ENCODE peak calls at places on chromosomes 1 and 21, in seven cellular contexts. O is tibial artery, V is adrenal gland, X is foreskin fibroblast, U is mammary epithelial cell, H is right atrium auricular region, Q is BJ. Y is an unnamed sample.

GRCh38 chr1:67889940-67890567 is 56.8 kb upstream of the GNG12 start:
- DNase-seq in O (no peak), V (peak), X (peak), U (peak), H (no peak), Q (peak), Y (peak)

GRCh38 chr21:45011911-45012660 is 62.3 kb upstream of the ADARB1 start:
- DNase-seq in O (peak), V (peak), X (peak), U (peak), H (no peak), Q (peak), Y (peak)

GRCh38 chr21:34819357-34819999 is 150.7 kb downstream of the CLIC6 start:
- DNase-seq in O (no peak), V (no peak), X (no peak), U (no peak), H (no peak), Q (no peak), Y (no peak)

GRCh38 chr1:111990026-111990877 is 784 bp upstream of the KCND3 start:
- DNase-seq in O (peak), V (peak), X (peak), U (peak), H (no peak), Q (no peak), Y (peak)

GRCh38 chr1:9651220-9651564 is 339 bp upstream of the PIK3CD start:
- DNase-seq in O (no peak), V (no peak), X (no peak), U (no peak), H (no peak), Q (no peak), Y (no peak)

GRCh38 chr21:41783476-41784150 is 16.8 kb upstream of the RIPK4 start:
- DNase-seq in O (no peak), V (no peak), X (no peak), U (peak), H (no peak), Q (peak), Y (no peak)

GRCh38 chr1:17347769-17348592 is 24.0 kb upstream of the PADI6 start:
- DNase-seq in O (no peak), V (no peak), X (peak), U (peak), H (no peak), Q (no peak), Y (peak)

GRCh38 chr1:42128984-42129383 is 24.2 kb upstream of the GUCA2B start:
- DNase-seq in O (no peak), V (no peak), X (no peak), U (no peak), H (no peak), Q (no peak), Y (no peak)

GRCh38 chr1:226648421-226648820 is 90.7 kb downstream of the ITPKB start:
- DNase-seq in O (no peak), V (no peak), X (no peak), U (no peak), H (no peak), Q (no peak), Y (no peak)

GRCh38 chr1:40532844-40533424 is 1.5 kb downstream of the ZNF684 start:
- DNase-seq in O (no peak), V (no peak), X (peak), U (peak), H (no peak), Q (no peak), Y (peak)

GRCh38 chr1:111648826-111649225 is 29.2 kb downstream of the RAP1A start:
- DNase-seq in O (no peak), V (peak), X (no peak), U (no peak), H (no peak), Q (no peak), Y (no peak)

GRCh38 chr1:110634455-110635281 is 28.5 kb upstream of the KCNA2 start:
- DNase-seq in O (peak), V (peak), X (peak), U (peak), H (peak), Q (no peak), Y (peak)

GRCh38 chr21:15005391-15005790 is 59.4 kb downstream of the NRIP1 start:
- DNase-seq in O (no peak), V (peak), X (no peak), U (no peak), H (no peak), Q (no peak), Y (no peak)

GRCh38 chr1:232549998-232550397 is 79.9 kb downstream of the SIPA1L2 start:
- DNase-seq in O (no peak), V (no peak), X (no peak), U (no peak), H (no peak), Q (no peak), Y (no peak)

GRCh38 chr1:202834771-202835547 is 24.2 kb downstream of the PCAT6 start:
- DNase-seq in O (no peak), V (no peak), X (no peak), U (peak), H (no peak), Q (no peak), Y (no peak)

GRCh38 chr1:111726311-111726710 is 12.9 kb downstream of the INKA2 start:
- DNase-seq in O (no peak), V (no peak), X (no peak), U (no peak), H (no peak), Q (no peak), Y (no peak)

GRCh38 chr21:39313457-39314154 is at the start of gene BRWD1:
- DNase-seq in O (peak), V (peak), X (peak), U (peak), H (peak), Q (no peak), Y (peak)

GRCh38 chr1:97770376-97770775 is 150.5 kb downstream of the DPYD start:
- DNase-seq in O (no peak), V (no peak), X (no peak), U (no peak), H (no peak), Q (no peak), Y (peak)

GRCh38 chr1:67317803-67318202 is 10.1 kb downstream of the IL12RB2 start:
- DNase-seq in O (no peak), V (no peak), X (no peak), U (no peak), H (no peak), Q (no peak), Y (no peak)

GRCh38 chr1:5728956-5729355 is 263.3 kb downstream of the NPHP4 start:
- DNase-seq in O (no peak), V (no peak), X (no peak), U (no peak), H (no peak), Q (no peak), Y (no peak)

GRCh38 chr1:243718893-243719292 is 131.2 kb downstream of the AKT3 start:
- DNase-seq in O (no peak), V (no peak), X (peak), U (peak), H (no peak), Q (peak), Y (peak)

GRCh38 chr1:50289495-50289894 is 133.7 kb downstream of the DMRTA2 start:
- DNase-seq in O (no peak), V (no peak), X (no peak), U (no peak), H (no peak), Q (no peak), Y (no peak)

GRCh38 chr1:36251794-36252481 is 27.7 kb downstream of the THRAP3 start:
- DNase-seq in O (no peak), V (no peak), X (no peak), U (no peak), H (no peak), Q (no peak), Y (no peak)

GRCh38 chr1:168879906-168880734 is 151.1 kb upstream of the DPT start:
- DNase-seq in O (no peak), V (no peak), X (no peak), U (peak), H (no peak), Q (no peak), Y (peak)

GRCh38 chr1:209881271-209882018 is 53.7 kb downstream of the UTP25 start:
- DNase-seq in O (no peak), V (no peak), X (no peak), U (no peak), H (no peak), Q (no peak), Y (no peak)

GRCh38 chr1:25031966-25032667 is 102.0 kb upstream of the RUNX3 start:
- DNase-seq in O (no peak), V (no peak), X (no peak), U (no peak), H (no peak), Q (no peak), Y (peak)

GRCh38 chr1:245440933-245441332 is 286.1 kb downstream of the KIF26B start:
- DNase-seq in O (no peak), V (no peak), X (no peak), U (no peak), H (no peak), Q (no peak), Y (no peak)

GRCh38 chr1:15343729-15344128 is 66.0 kb upstream of the EFHD2 start:
- DNase-seq in O (peak), V (peak), X (peak), U (no peak), H (no peak), Q (no peak), Y (peak)

GRCh38 chr1:57218487-57219079 is 205.3 kb downstream of the DAB1 start:
- DNase-seq in O (no peak), V (no peak), X (no peak), U (no peak), H (no peak), Q (no peak), Y (no peak)

GRCh38 chr1:22114083-22115012 is 28.5 kb downstream of the WNT4 start:
- DNase-seq in O (no peak), V (no peak), X (peak), U (no peak), H (no peak), Q (no peak), Y (peak)

GRCh38 chr1:15945011-15945831 is 30.7 kb downstream of the ZBTB17 start:
- DNase-seq in O (no peak), V (peak), X (no peak), U (no peak), H (no peak), Q (no peak), Y (no peak)

GRCh38 chr1:68121536-68121935 is 71.1 kb upstream of the DIRAS3 start:
- DNase-seq in O (no peak), V (peak), X (peak), U (peak), H (no peak), Q (no peak), Y (peak)

GRCh38 chr1:199913313-199913712 is 114.2 kb upstream of the NR5A2 start:
- DNase-seq in O (no peak), V (no peak), X (no peak), U (no peak), H (no peak), Q (no peak), Y (no peak)

GRCh38 chr1:1989102-1989542 is 14.5 kb downstream of the CFAP74 start:
- DNase-seq in O (no peak), V (peak), X (no peak), U (peak), H (peak), Q (no peak), Y (peak)

DNA sequence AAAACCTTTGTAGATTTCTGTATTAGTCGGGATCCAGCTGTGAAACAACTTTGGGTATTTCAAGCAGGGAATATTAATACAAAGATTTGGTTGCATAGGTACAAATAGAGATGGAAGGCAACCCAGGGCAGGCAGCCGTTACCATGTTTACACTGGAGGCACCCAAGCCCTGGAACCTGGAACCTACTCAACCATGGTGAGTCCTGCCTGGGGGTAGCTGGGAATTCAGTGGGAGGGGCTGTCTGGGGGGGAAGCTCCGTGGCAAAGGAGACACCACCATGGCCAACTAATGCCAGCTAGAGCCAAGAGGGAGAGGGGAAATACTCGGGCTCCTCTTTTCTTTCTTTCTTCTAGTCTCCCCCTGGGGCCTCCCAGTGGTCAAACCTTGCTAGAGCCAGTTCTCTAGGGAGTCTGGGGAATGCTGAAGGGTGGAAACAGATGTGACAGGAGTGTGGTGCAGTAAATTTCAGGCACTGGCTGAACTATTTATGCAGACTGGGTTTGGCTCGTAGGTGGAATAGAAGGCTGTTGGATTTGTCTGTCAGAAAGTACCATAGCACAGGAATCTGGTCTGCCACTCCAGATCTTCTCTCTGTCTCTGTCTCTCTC is 91.9 kb upstream of the CACNA1E start:
- DNase-seq in O (no peak), V (no peak), X (no peak), U (no peak), H (no peak), Q (no peak), Y (no peak)
- TF ChIP-seq CTCF in O (no peak), V (no peak), X (no peak), U (no peak), H (no peak), Q (no peak), Y (no peak)

GRCh38 chr1:3610165-3610822 is 1.0 kb downstream of the MEGF6 start:
- DNase-seq in O (no peak), V (no peak), X (no peak), U (no peak), H (no peak), Q (no peak), Y (peak)
- H3K4me3 ChIP-seq in O (peak), V (no peak), X (no peak), U (no peak), H (no peak), Q (no peak), Y (no peak)

GRCh38 chr1:162229534-162229933 is 147.1 kb downstream of the SPATA46 start:
- DNase-seq in O (no peak), V (no peak), X (no peak), U (no peak), H (no peak), Q (no peak), Y (no peak)

GRCh38 chr1:162228586-162228985 is 148.1 kb downstream of the SPATA46 start:
- DNase-seq in O (no peak), V (no peak), X (no peak), U (no peak), H (no peak), Q (no peak), Y (no peak)

GRCh38 chr1:162232034-162232433 is 144.6 kb downstream of the SPATA46 start:
- DNase-seq in O (no peak), V (no peak), X (no peak), U (no peak), H (no peak), Q (no peak), Y (no peak)

GRCh38 chr1:162230517-162230916 is 146.1 kb downstream of the SPATA46 start:
- DNase-seq in O (no peak), V (no peak), X (no peak), U (no peak), H (no peak), Q (no peak), Y (no peak)

GRCh38 chr1:162230096-162230495 is 146.6 kb downstream of the SPATA46 start:
- DNase-seq in O (no peak), V (peak), X (no peak), U (no peak), H (no peak), Q (no peak), Y (peak)
- TF ChIP-seq CTCF in O (no peak), V (peak), X (no peak), U (no peak), H (peak), Q (no peak), Y (no peak)

GRCh38 chr1:64539808-64540207 is 69.9 kb downstream of the CACHD1 start:
- DNase-seq in O (peak), V (peak), X (peak), U (no peak), H (peak), Q (no peak), Y (peak)
- H3K4me3 ChIP-seq in O (no peak), V (no peak), X (peak), U (no peak), H (no peak), Q (no peak), Y (no peak)

GRCh38 chr1:61092643-61093042 is 10.3 kb downstream of the NFIA start:
- DNase-seq in O (no peak), V (no peak), X (no peak), U (no peak), H (no peak), Q (no peak), Y (no peak)
- TF ChIP-seq CTCF in O (no peak), V (no peak), X (no peak), U (no peak), H (no peak), Q (no peak), Y (no peak)

GRCh38 chr1:161432091-161432490 is 64.4 kb upstream of the CFAP126 start:
- DNase-seq in O (no peak), V (no peak), X (no peak), U (peak), H (no peak), Q (no peak), Y (no peak)

DNA sequence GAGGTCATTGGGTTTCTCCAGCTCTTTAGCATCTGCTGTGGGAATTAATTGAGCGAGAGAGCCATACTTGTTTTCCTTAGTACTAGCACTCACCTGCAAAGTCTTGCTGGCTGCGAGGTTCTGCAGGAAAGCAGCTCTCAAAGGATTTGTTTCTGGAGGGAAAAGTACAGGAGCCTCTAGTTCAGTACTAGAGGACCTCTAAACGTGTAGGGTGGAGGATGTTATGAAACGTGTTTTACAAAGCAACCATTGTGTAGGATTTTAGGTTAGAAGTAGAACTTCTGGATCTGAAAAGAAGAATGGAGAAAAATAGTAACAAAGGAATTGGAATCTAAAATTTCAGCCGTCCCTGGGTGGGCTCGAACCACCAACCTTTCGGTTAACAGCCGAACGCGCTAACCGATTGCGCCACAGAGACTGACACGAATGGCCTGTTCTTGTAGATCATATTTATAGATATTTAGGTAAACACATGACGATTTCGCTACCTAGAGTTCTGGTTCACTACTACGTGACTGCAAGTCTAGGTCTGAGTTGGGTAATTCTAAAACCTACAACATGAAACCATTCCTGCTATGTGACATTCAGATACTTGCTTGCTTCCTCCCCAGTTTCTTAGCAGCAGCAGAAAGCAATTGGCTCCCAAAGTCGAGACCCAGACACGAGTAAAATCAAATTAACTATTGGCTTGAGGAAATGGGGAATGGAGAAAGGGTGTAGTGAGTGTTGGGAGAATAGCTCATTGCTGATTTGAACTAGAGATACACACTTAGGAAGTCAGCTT is 60.2 kb upstream of the CFAP126 start:
- DNase-seq in O (no peak), V (no peak), X (peak), U (peak), H (no peak), Q (no peak), Y (peak)
- H3K4me3 ChIP-seq in O (no peak), V (no peak), X (no peak), U (no peak), H (no peak), Q (no peak), Y (no peak)

Y was measured in cardiac fibroblast.